ENCODE peak calls at places on chromosomes 4 and X, in six cellular contexts. J is fibroblast of lung, M is H1, A is Karpas-422, B is trophoblast cell, W is mesendoderm. Q is an unnamed sample. For H3K4me1, the result is how much of the 10 kb centered on the place peaks cover.

GRCh38 chr4:752196-752861 is 46.7 kb downstream of the PCGF3 start:
- DNase-seq in W (no peak), J (no peak), B (no peak), M (no peak), A (no peak), Q (no peak)

GRCh38 chr4:185134176-185134869 is 8.7 kb upstream of the SLC25A4 start:
- DNase-seq in M (no peak), B (peak), J (peak), A (peak), W (peak), Q (no peak)

GRCh38 chr4:76634239-76634638 is 199.2 kb downstream of the SHROOM3 start:
- DNase-seq in W (peak), J (peak), B (peak), M (no peak), A (no peak), Q (no peak)

GRCh38 chrX:104118765-104119164 is 6.4 kb downstream of the ZCCHC18 start:
- DNase-seq in M (no peak), W (no peak), B (no peak), J (no peak), A (peak), Q (no peak)

GRCh38 chrX:116111497-116111896 is 59.0 kb upstream of the AGTR2 start:
- DNase-seq in W (no peak), M (no peak), J (no peak), B (no peak), A (no peak), Q (no peak)

GRCh38 chrX:154596290-154596929 is 11.5 kb downstream of the CTAG1A start:
- DNase-seq in M (peak), A (peak), W (peak), J (no peak), B (peak), Q (peak)

GRCh38 chr4:15164571-15164970 is 162.3 kb downstream of the CPEB2 start:
- DNase-seq in W (no peak), B (peak), M (no peak), A (no peak), J (no peak), Q (no peak)

GRCh38 chrX:100995469-100995868 is 26.0 kb downstream of the ARL13A start:
- DNase-seq in J (peak), M (no peak), A (no peak), W (no peak), B (peak), Q (no peak)

GRCh38 chr4:90769251-90769650 is 642.1 kb downstream of the CCSER1 start:
- DNase-seq in A (no peak), B (no peak), M (no peak), W (no peak), J (peak), Q (no peak)

GRCh38 chrX:107454302-107454701 is 4.8 kb downstream of the FRMPD3 start:
- DNase-seq in M (no peak), W (no peak), A (no peak), B (peak), J (no peak), Q (no peak)

GRCh38 chr4:37454263-37454800 is 209.8 kb downstream of the NWD2 start:
- DNase-seq in W (no peak), J (no peak), A (no peak), M (no peak), B (no peak), Q (no peak)

GRCh38 chr4:133668061-133668851 is 519.2 kb downstream of the PCDH10 start:
- DNase-seq in J (no peak), B (no peak), W (peak), M (peak), A (no peak), Q (peak)

GRCh38 chrX:154136627-154137161 is 7.3 kb upstream of the OPN1LW start:
- DNase-seq in M (peak), J (peak), B (peak), W (peak), A (peak), Q (peak)

GRCh38 chr4:1797861-1798529 is 4.9 kb downstream of the FGFR3 start:
- DNase-seq in B (no peak), J (no peak), A (no peak), W (no peak), M (no peak), Q (no peak)

GRCh38 chr4:6875431-6875831 is 34.2 kb upstream of the TBC1D14 start:
- DNase-seq in J (no peak), A (peak), M (no peak), W (no peak), B (no peak), Q (no peak)
- H3K4me1 ChIP-seq in J (under half), A (under half), M (under half), W (under half), B (under half), Q (under half)

DNA sequence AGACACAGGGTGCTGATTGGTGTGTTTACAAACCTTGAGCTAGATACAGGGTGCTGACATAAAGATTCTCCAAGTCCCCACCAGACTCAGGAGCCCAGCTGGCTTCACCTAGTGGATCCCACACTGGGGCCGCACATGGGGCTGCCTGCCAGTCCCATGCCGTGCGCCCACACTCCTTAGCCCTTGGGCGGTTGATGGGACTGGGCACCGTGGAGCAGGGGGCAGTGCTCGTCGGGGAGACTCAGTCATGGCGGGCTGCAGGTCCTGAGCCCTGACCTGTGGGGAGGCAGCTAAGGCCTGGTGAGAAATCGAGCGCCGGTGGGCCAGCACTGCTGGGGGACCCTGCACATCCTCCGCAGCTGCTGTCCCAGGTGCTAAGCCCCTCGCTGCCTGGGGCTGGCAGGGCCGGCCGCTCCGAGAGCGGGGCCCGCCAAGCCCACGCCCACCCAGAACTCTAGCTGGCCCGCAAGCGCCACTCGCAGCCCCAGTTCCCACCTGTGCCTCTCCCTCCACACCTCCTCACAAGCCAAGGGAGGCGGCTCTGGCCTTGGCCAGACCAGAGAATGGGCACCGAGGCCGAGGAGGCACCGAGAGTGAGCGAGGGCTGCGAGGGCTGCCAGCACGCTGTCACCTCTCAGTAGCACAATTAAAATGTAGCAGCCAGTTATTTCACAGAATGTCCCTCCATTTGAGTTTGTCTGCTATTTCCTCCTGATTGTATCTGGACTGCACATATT is 76.1 kb upstream of the PNPLA4 start:
- DNase-seq in W (no peak), M (no peak), J (no peak), B (no peak), A (no peak), Q (no peak)
- H3K4me3 ChIP-seq in W (no peak), M (no peak), J (no peak), B (no peak), A (no peak), Q (no peak)

DNA sequence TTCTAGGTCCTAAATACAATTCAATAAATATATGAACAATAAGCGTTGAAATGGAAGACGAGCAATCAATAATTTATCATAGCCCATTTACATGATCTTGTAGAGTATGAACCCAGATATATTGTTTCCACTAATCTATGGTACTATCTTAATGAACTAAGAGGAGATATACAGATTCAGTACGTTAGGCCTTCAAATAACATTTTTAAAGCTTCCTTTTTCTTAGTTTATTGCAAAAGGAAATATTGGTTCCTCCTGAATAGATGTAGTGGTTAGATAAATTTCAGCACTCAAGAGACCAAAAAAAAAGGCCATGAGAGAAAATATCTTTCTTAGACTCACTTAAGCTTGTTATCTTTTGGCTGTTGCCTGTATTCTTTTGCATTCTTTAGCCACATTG is 147.5 kb upstream of the PITX2 start:
- DNase-seq in M (no peak), A (no peak), W (no peak), J (no peak), B (no peak), Q (no peak)
- H3K9ac ChIP-seq in M (no peak), A (no peak), W (no peak), J (no peak), B (no peak), Q (no peak)

GRCh38 chr4:40745585-40745984 is 4.2 kb upstream of the NSUN7 start:
- DNase-seq in B (no peak), J (no peak), W (no peak), M (no peak), A (no peak), Q (no peak)
- H3K4me1 ChIP-seq in B (under half), J (under half), W (under half), M (under half), A (under half), Q (under half)

Q was measured in DND-41.